ENCODE peak calls at places on chromosomes 6 and 20, in ten cellular contexts. R, U, Y, N, M, S, G, X, B and E are unnamed samples.

GRCh38 chr6:124941259-124941658 is 21.0 kb upstream of the RNF217 start:
- DNase-seq in R (no peak), G (no peak), S (no peak), B (no peak), Y (no peak), N (no peak), M (no peak), X (no peak), U (no peak), E (no peak)

GRCh38 chr20:32480361-32481199 is 104.6 kb downstream of the NOL4L start:
- DNase-seq in N (no peak), S (no peak), U (no peak), R (peak), M (no peak), G (no peak), X (no peak), B (no peak), Y (no peak), E (no peak)

GRCh38 chr20:62835931-62836861 is 19.3 kb downstream of the COL9A3 start:
- DNase-seq in R (no peak), Y (no peak), X (no peak), U (no peak), B (no peak), S (no peak), M (peak), N (no peak), G (no peak), E (peak)

GRCh38 chr20:36490191-36490590 is 51.1 kb upstream of the MYL9 start:
- DNase-seq in G (no peak), Y (no peak), U (no peak), M (no peak), R (no peak), S (no peak), N (no peak), X (no peak), B (no peak), E (no peak)

GRCh38 chr6:111361648-111362047 is 121.4 kb downstream of the REV3L start:
- DNase-seq in B (peak), R (peak), U (peak), S (peak), M (no peak), G (no peak), X (no peak), N (no peak), Y (peak), E (peak)

GRCh38 chr6:80543598-80544181 is 437.2 kb downstream of the BCKDHB start:
- DNase-seq in B (no peak), S (no peak), G (no peak), M (no peak), U (no peak), N (no peak), X (no peak), Y (peak), R (no peak), E (peak)

GRCh38 chr20:19740503-19740902 is 17.6 kb upstream of the RIN2 start:
- DNase-seq in S (no peak), M (no peak), Y (no peak), X (no peak), G (no peak), B (no peak), R (no peak), N (no peak), U (no peak), E (no peak)

GRCh38 chr20:584375-585301 is 25.5 kb downstream of the TCF15 start:
- DNase-seq in R (no peak), B (no peak), X (no peak), M (no peak), N (no peak), U (peak), Y (no peak), G (no peak), S (peak), E (no peak)

GRCh38 chr20:36519944-36520343 is 21.4 kb upstream of the MYL9 start:
- DNase-seq in S (no peak), R (no peak), B (no peak), X (no peak), U (no peak), G (no peak), M (no peak), N (no peak), Y (peak), E (no peak)

GRCh38 chr20:358891-359555 is 12.1 kb downstream of the NRSN2 start:
- DNase-seq in R (no peak), Y (no peak), N (no peak), B (no peak), S (no peak), G (no peak), M (no peak), U (no peak), X (no peak), E (no peak)